ENCODE peak calls at places on chromosomes 3 and 15, in six cellular contexts. U is neuronal stem cell, T is IMR-90, A is mesenchymal stem cell, Q is H1, K is trophoblast cell. O is an unnamed sample.

GRCh38 chr3:142999881-143000280 is 1.5 kb upstream of the U2SURP start:
- DNase-seq in U (no peak), T (no peak), A (peak; percentile 22), Q (no peak), K (no peak), O (no peak)

GRCh38 chr15:89781891-89782618 is 5.9 kb downstream of the MESP2 start:
- DNase-seq in U (no peak), T (peak; percentile 57), A (peak; percentile 58), Q (no peak), K (peak; percentile 99), O (peak; percentile 41)

GRCh38 chr3:102449341-102449740 is 14.5 kb downstream of the ZPLD1 start:
- DNase-seq in U (no peak), T (peak; percentile 12), A (peak; percentile 84), Q (no peak), K (no peak), O (no peak)

GRCh38 chr15:58551764-58552504 is 120.1 kb downstream of the LIPC start:
- DNase-seq in U (no peak), T (peak; percentile 96), A (peak; percentile 96), Q (no peak), K (peak; percentile 85), O (no peak)

GRCh38 chr3:189389346-189389745 is 217.6 kb downstream of the TPRG1 start:
- DNase-seq in U (no peak), T (no peak), A (no peak), Q (no peak), K (no peak), O (no peak)

GRCh38 chr3:113623324-113623723 is 73.1 kb downstream of the USF3 start:
- DNase-seq in U (no peak), T (no peak), A (peak; percentile 6), Q (peak; percentile 62), K (peak; percentile 82), O (peak; percentile 72)

GRCh38 chr3:135100349-135100741 is 305.3 kb downstream of the EPHB1 start:
- DNase-seq in U (no peak), T (no peak), A (no peak), Q (no peak), K (no peak), O (no peak)

GRCh38 chr3:151838574-151839312 is 24.8 kb downstream of the AADAC start:
- DNase-seq in U (peak; percentile 54), T (peak; percentile 88), A (peak; percentile 85), Q (no peak), K (peak; percentile 91), O (peak; percentile 38)

GRCh38 chr3:13878711-13879101 is 1.2 kb downstream of the WNT7A start:
- DNase-seq in U (peak; percentile 43), T (no peak), A (no peak), Q (peak; percentile 82), K (peak; percentile 44), O (peak; percentile 65)
- H2AFZ ChIP-seq in U (peak overlapping the region; percentile 90), T (no peak overlapping the region), A (no peak overlapping the region), Q (no peak overlapping the region), K (no peak overlapping the region), O (no peak overlapping the region)

DNA sequence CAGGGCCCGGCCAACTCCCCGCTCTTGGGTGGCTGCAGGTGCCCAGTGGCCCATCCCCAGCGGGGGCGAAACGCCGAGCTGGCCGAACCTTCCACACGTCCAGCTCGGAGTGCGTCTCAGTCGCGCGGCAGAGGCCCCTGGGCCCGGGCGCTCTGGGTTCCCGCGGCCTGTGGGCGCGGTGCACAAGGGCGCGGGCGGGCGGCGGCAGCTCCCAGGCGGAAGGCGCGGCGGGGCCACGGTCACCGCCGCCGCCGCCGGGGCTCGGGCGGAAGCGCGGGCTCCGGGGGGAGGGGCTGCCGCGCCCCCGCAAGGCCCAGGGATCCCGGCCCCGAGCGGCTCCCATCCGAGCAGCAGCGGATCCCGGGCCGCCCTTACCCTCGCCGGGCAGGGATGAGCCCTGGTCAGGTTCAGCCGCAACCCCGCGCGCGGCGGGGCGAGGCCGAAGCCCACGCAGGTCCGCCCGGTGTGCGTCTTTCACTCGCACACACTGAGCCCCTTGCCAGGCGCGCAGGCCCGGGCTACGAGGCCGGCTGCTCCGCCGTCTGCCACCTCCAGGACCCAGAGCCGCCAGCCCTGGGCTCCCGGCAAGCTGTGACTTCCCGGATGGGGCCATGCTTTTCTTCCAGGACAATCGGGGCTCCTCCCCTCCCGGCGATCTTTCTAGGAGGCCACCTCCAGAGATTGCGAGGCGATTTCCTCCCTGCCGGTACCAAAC is 54.2 kb downstream of the CCDC54 start:
- DNase-seq in U (peak; percentile 43), T (peak; percentile 50), A (peak; percentile 80), Q (peak; percentile 83), K (peak; percentile 72), O (peak; percentile 84)
- H2BK120ac ChIP-seq in U (no peak overlapping the region), T (peak overlapping the region; percentile 95), A (peak overlapping the region; percentile 96), Q (peak overlapping the region; percentile 73), K (peak overlapping the region; percentile 89), O (peak overlapping the region; percentile 83)

DNA sequence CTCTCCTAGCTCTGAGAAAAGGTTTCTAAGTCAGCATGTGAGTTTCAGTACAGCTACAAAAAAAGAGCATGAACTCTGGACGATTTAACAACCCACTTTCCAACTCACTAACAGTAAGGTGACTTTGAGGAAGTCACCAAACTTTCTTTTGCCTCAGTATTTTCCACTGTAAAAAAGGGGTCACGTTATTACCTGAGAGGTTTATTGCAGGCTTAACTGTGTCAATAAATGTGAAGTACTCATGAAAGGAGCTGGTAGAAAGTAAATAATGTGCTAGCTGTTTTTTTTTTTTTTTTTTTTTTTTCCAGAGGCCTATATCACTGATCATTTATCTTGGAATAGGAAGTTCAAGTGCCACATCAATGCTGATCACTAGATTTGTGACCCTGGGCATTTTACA is 89.3 kb downstream of the PLSCR2 start:
- DNase-seq in U (no peak), T (no peak), A (no peak), Q (no peak), K (no peak), O (no peak)
- H4K8ac ChIP-seq in U (no peak overlapping the region), T (no peak overlapping the region), A (no peak overlapping the region), Q (no peak overlapping the region), K (no peak overlapping the region), O (no peak overlapping the region)

GRCh38 chr3:171825222-171825828 is 15.0 kb upstream of the PLD1 start:
- DNase-seq in U (no peak), T (peak; percentile 96), A (peak; percentile 99), Q (no peak), K (peak; percentile 76), O (no peak)
- H2AFZ ChIP-seq in U (no peak overlapping the region), T (no peak overlapping the region), A (no peak overlapping the region), Q (no peak overlapping the region), K (no peak overlapping the region), O (no peak overlapping the region)

GRCh38 chr3:59460068-59460467 is 410.2 kb upstream of the CFAP20DC start:
- DNase-seq in U (no peak), T (no peak), A (no peak), Q (no peak), K (no peak), O (no peak)

GRCh38 chr3:59463253-59463652 is 413.4 kb upstream of the CFAP20DC start:
- DNase-seq in U (no peak), T (no peak), A (no peak), Q (no peak), K (no peak), O (no peak)

GRCh38 chr3:59469948-59470723 is 420.3 kb upstream of the CFAP20DC start:
- DNase-seq in U (no peak), T (no peak), A (no peak), Q (no peak), K (peak; percentile 87), O (no peak)

DNA sequence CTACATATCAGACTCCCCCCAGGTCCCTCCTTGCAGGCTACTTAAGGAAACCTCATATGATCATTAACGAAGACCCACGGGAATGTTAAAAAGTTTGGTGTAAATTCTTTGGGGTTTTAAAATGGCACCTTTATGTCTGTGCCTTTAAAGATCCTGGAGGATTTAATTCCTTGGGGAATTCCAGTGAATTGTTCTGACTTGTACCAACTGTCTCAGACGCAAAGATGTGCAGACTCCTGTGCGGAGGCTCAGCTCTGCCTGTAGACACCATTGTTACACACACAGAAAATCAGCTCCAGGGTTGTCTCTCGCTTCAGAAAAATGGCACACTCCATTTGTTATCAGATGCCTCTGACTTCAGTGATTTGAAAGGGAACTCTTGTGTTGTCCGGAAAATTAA is 414.4 kb upstream of the CFAP20DC start:
- DNase-seq in U (no peak), T (no peak), A (no peak), Q (no peak), K (no peak), O (no peak)
- H2BK120ac ChIP-seq in U (no peak overlapping the region), T (no peak overlapping the region), A (no peak overlapping the region), Q (no peak overlapping the region), K (no peak overlapping the region), O (no peak overlapping the region)

GRCh38 chr3:15601399-15602145 is at the start of the genes BTD and HACL1:
- DNase-seq in U (peak; percentile 100), T (peak; percentile 99), A (peak; percentile 100), Q (peak; percentile 97), K (peak; percentile 100), O (peak; percentile 99)

GRCh38 chr3:15606434-15606891 is 4.9 kb downstream of the BTD start:
- DNase-seq in U (no peak), T (no peak), A (no peak), Q (no peak), K (no peak), O (no peak)

GRCh38 chr3:15601046-15601398 is 347 bp downstream of the HACL1 start:
- DNase-seq in U (no peak), T (peak; percentile 12), A (no peak), Q (no peak), K (peak; percentile 41), O (no peak)

DNA sequence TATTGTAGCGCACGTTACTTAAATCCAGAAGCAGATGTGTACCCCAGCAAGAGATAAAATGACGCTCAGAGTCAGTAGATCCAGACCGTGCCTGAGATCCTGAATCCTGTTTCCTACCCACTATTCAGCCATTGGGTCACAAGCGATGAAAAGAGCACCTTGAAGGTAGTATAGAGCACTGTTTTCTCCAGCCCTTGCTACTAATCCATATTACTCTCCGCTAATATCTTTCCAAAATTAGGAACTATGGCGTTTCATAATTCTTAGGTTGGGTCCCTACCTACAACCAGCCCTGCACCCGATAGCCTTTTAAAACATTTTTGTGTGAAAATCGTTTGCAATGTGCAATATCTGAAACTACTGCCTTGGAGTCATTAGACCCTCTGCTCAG is 596 bp downstream of the BTD start:
- DNase-seq in U (no peak), T (no peak), A (no peak), Q (no peak), K (no peak), O (no peak)
- H4K8ac ChIP-seq in U (no peak overlapping the region), T (peak overlapping the region; percentile 88), A (no peak overlapping the region), Q (no peak overlapping the region), K (peak overlapping the region; percentile 87), O (no peak overlapping the region)

O was measured in H9.